ENCODE peak calls at places on chromosomes 7 and 10, in eight cellular contexts. One of them, this sample, is unnamed.
A peak's percentile ranks its signal among the peaks of the same experiment; 100 is the strongest.

GRCh38 chr10:1515780-1516491 is 221.4 kb downstream of the ADARB2 start:
- DNase-seq in mammary epithelial cell: no peak
- DNase-seq in hepatocyte: no peak
- DNase-seq in PC-3: no peak
- DNase-seq in HCT116: no peak
- DNase-seq in fibroblast of lung: no peak
- DNase-seq in mesendoderm: no peak
- DNase-seq in GM23248: no peak
- DNase-seq in this sample: no peak

GRCh38 chr10:89332718-89333281 is 5.0 kb downstream of the IFIT3 start:
- DNase-seq in mammary epithelial cell: no peak
- DNase-seq in hepatocyte: no peak
- DNase-seq in PC-3: no peak
- DNase-seq in HCT116: no peak
- DNase-seq in fibroblast of lung: no peak
- DNase-seq in mesendoderm: no peak
- DNase-seq in GM23248: peak; percentile 34
- DNase-seq in this sample: no peak

GRCh38 chr10:12434277-12434676 is 84.9 kb downstream of the CAMK1D start:
- DNase-seq in mammary epithelial cell: no peak
- DNase-seq in hepatocyte: no peak
- DNase-seq in PC-3: no peak
- DNase-seq in HCT116: no peak
- DNase-seq in fibroblast of lung: no peak
- DNase-seq in mesendoderm: no peak
- DNase-seq in GM23248: no peak
- DNase-seq in this sample: no peak

GRCh38 chr7:148914208-148914777 is 30.2 kb upstream of the EZH2 start:
- DNase-seq in mammary epithelial cell: peak; percentile 61
- DNase-seq in hepatocyte: peak; percentile 37
- DNase-seq in PC-3: peak; percentile 88
- DNase-seq in HCT116: peak; percentile 71
- DNase-seq in fibroblast of lung: peak; percentile 92
- DNase-seq in mesendoderm: peak; percentile 35
- DNase-seq in GM23248: peak; percentile 68
- DNase-seq in this sample: peak; percentile 80

GRCh38 chr10:43056568-43057011 is 20.3 kb upstream of the RET start:
- DNase-seq in mammary epithelial cell: no peak
- DNase-seq in hepatocyte: no peak
- DNase-seq in PC-3: no peak
- DNase-seq in HCT116: no peak
- DNase-seq in fibroblast of lung: no peak
- DNase-seq in mesendoderm: no peak
- DNase-seq in GM23248: no peak
- DNase-seq in this sample: no peak

GRCh38 chr7:84981038-84981601 is 205.7 kb downstream of the SEMA3D start:
- DNase-seq in mammary epithelial cell: peak; percentile 14
- DNase-seq in hepatocyte: no peak
- DNase-seq in PC-3: no peak
- DNase-seq in HCT116: no peak
- DNase-seq in fibroblast of lung: no peak
- DNase-seq in mesendoderm: no peak
- DNase-seq in GM23248: peak; percentile 15
- DNase-seq in this sample: peak; percentile 14

GRCh38 chr7:47671358-47671757 is 89.4 kb upstream of the TNS3 start:
- DNase-seq in mammary epithelial cell: no peak
- DNase-seq in hepatocyte: no peak
- DNase-seq in PC-3: no peak
- DNase-seq in HCT116: no peak
- DNase-seq in fibroblast of lung: no peak
- DNase-seq in mesendoderm: no peak
- DNase-seq in GM23248: no peak
- DNase-seq in this sample: no peak

GRCh38 chr10:58531084-58531695 is 18.5 kb downstream of the BICC1 start:
- DNase-seq in mammary epithelial cell: peak; percentile 68
- DNase-seq in hepatocyte: peak; percentile 77
- DNase-seq in PC-3: peak; percentile 97
- DNase-seq in HCT116: peak; percentile 57
- DNase-seq in fibroblast of lung: peak; percentile 60
- DNase-seq in mesendoderm: peak; percentile 73
- DNase-seq in GM23248: peak; percentile 79
- DNase-seq in this sample: peak; percentile 52

GRCh38 chr7:2060701-2061100 is 172.0 kb downstream of the MAD1L1 start:
- DNase-seq in mammary epithelial cell: no peak
- DNase-seq in hepatocyte: no peak
- DNase-seq in PC-3: no peak
- DNase-seq in HCT116: no peak
- DNase-seq in fibroblast of lung: peak; percentile 89
- DNase-seq in mesendoderm: no peak
- DNase-seq in GM23248: peak; percentile 22
- DNase-seq in this sample: no peak

GRCh38 chr7:5766321-5766761 is 15.1 kb downstream of the RNF216 start:
- DNase-seq in mammary epithelial cell: no peak
- DNase-seq in hepatocyte: no peak
- DNase-seq in PC-3: peak; percentile 24
- DNase-seq in HCT116: no peak
- DNase-seq in fibroblast of lung: peak; percentile 88
- DNase-seq in mesendoderm: no peak
- DNase-seq in GM23248: peak; percentile 88
- DNase-seq in this sample: no peak

GRCh38 chr10:132802694-132803320 is 16.9 kb upstream of the NKX6-2 start:
- DNase-seq in mammary epithelial cell: no peak
- DNase-seq in hepatocyte: no peak
- DNase-seq in PC-3: no peak
- DNase-seq in HCT116: peak; percentile 8
- DNase-seq in fibroblast of lung: no peak
- DNase-seq in mesendoderm: peak; percentile 65
- DNase-seq in GM23248: no peak
- DNase-seq in this sample: no peak

GRCh38 chr10:85919358-85920022 is 447.1 kb downstream of the GRID1 start:
- DNase-seq in mammary epithelial cell: no peak
- DNase-seq in hepatocyte: no peak
- DNase-seq in PC-3: no peak
- DNase-seq in HCT116: no peak
- DNase-seq in fibroblast of lung: peak; percentile 7
- DNase-seq in mesendoderm: peak; percentile 41
- DNase-seq in GM23248: no peak
- DNase-seq in this sample: no peak

GRCh38 chr7:44969701-44970494 is 8.9 kb downstream of the MYO1G start:
- DNase-seq in mammary epithelial cell: no peak
- DNase-seq in hepatocyte: no peak
- DNase-seq in PC-3: no peak
- DNase-seq in HCT116: no peak
- DNase-seq in fibroblast of lung: no peak
- DNase-seq in mesendoderm: no peak
- DNase-seq in GM23248: no peak
- DNase-seq in this sample: no peak

GRCh38 chr7:27165655-27166474 is 528 bp upstream of the HOXA9 start:
- DNase-seq in mammary epithelial cell: no peak
- DNase-seq in hepatocyte: no peak
- DNase-seq in PC-3: peak; percentile 67
- DNase-seq in HCT116: no peak
- DNase-seq in fibroblast of lung: no peak
- DNase-seq in mesendoderm: no peak
- DNase-seq in GM23248: peak; percentile 65
- DNase-seq in this sample: no peak

GRCh38 chr7:80656029-80656428 is 17.6 kb downstream of the CD36 start:
- DNase-seq in mammary epithelial cell: no peak
- DNase-seq in hepatocyte: no peak
- DNase-seq in PC-3: no peak
- DNase-seq in HCT116: no peak
- DNase-seq in fibroblast of lung: no peak
- DNase-seq in mesendoderm: no peak
- DNase-seq in GM23248: no peak
- DNase-seq in this sample: no peak

GRCh38 chr10:28708921-28709461 is 31.7 kb downstream of the BAMBI start:
- DNase-seq in mammary epithelial cell: no peak
- DNase-seq in hepatocyte: no peak
- DNase-seq in PC-3: no peak
- DNase-seq in HCT116: no peak
- DNase-seq in fibroblast of lung: no peak
- DNase-seq in mesendoderm: no peak
- DNase-seq in GM23248: no peak
- DNase-seq in this sample: no peak

GRCh38 chr10:38157270-38157685 is 63.1 kb downstream of the ZNF37A start:
- DNase-seq in mammary epithelial cell: no peak
- DNase-seq in hepatocyte: no peak
- DNase-seq in PC-3: no peak
- DNase-seq in HCT116: no peak
- DNase-seq in fibroblast of lung: no peak
- DNase-seq in mesendoderm: no peak
- DNase-seq in GM23248: no peak
- DNase-seq in this sample: no peak

GRCh38 chr7:45979275-45980180 is 58.5 kb upstream of the IGFBP3 start:
- DNase-seq in mammary epithelial cell: no peak
- DNase-seq in hepatocyte: no peak
- DNase-seq in PC-3: no peak
- DNase-seq in HCT116: no peak
- DNase-seq in fibroblast of lung: no peak
- DNase-seq in mesendoderm: no peak
- DNase-seq in GM23248: peak; percentile 43
- DNase-seq in this sample: peak; percentile 33

GRCh38 chr10:103855424-103855823 is at the start of gene SH3PXD2A:
- DNase-seq in mammary epithelial cell: no peak
- DNase-seq in hepatocyte: peak; percentile 83
- DNase-seq in PC-3: peak; percentile 38
- DNase-seq in HCT116: no peak
- DNase-seq in fibroblast of lung: peak; percentile 46
- DNase-seq in mesendoderm: peak; percentile 73
- DNase-seq in GM23248: peak; percentile 64
- DNase-seq in this sample: no peak

GRCh38 chr10:29723704-29724103 is 88.9 kb upstream of the SVIL start:
- DNase-seq in mammary epithelial cell: no peak
- DNase-seq in hepatocyte: no peak
- DNase-seq in PC-3: no peak
- DNase-seq in HCT116: no peak
- DNase-seq in fibroblast of lung: no peak
- DNase-seq in mesendoderm: no peak
- DNase-seq in GM23248: no peak
- DNase-seq in this sample: no peak
- H3K79me2 ChIP-seq in mammary epithelial cell: peaks cover 99% of the 10 kb centered on the region
- H3K79me2 ChIP-seq in hepatocyte: peaks cover 91% of the 10 kb centered on the region
- H3K79me2 ChIP-seq in PC-3: peaks cover 95% of the 10 kb centered on the region
- H3K79me2 ChIP-seq in HCT116: peaks cover 87% of the 10 kb centered on the region
- H3K79me2 ChIP-seq in fibroblast of lung: peaks cover 11% of the 10 kb centered on the region
- H3K79me2 ChIP-seq in mesendoderm: peaks cover 22% of the 10 kb centered on the region
- H3K79me2 ChIP-seq in GM23248: no peaks in the 10 kb centered on the region
- H3K79me2 ChIP-seq in this sample: peaks cover 95% of the 10 kb centered on the region

GRCh38 chr7:91140982-91141381 is 123.3 kb upstream of the FZD1 start:
- DNase-seq in mammary epithelial cell: no peak
- DNase-seq in hepatocyte: no peak
- DNase-seq in PC-3: no peak
- DNase-seq in HCT116: no peak
- DNase-seq in fibroblast of lung: no peak
- DNase-seq in mesendoderm: peak; percentile 31
- DNase-seq in GM23248: no peak
- DNase-seq in this sample: no peak
- H3K4me2 ChIP-seq in mammary epithelial cell: no peak overlapping the region
- H3K4me2 ChIP-seq in hepatocyte: no peak overlapping the region
- H3K4me2 ChIP-seq in PC-3: no peak overlapping the region
- H3K4me2 ChIP-seq in HCT116: no peak overlapping the region
- H3K4me2 ChIP-seq in fibroblast of lung: no peak overlapping the region
- H3K4me2 ChIP-seq in mesendoderm: no peak overlapping the region
- H3K4me2 ChIP-seq in GM23248: no peak overlapping the region
- H3K4me2 ChIP-seq in this sample: no peak overlapping the region

DNA sequence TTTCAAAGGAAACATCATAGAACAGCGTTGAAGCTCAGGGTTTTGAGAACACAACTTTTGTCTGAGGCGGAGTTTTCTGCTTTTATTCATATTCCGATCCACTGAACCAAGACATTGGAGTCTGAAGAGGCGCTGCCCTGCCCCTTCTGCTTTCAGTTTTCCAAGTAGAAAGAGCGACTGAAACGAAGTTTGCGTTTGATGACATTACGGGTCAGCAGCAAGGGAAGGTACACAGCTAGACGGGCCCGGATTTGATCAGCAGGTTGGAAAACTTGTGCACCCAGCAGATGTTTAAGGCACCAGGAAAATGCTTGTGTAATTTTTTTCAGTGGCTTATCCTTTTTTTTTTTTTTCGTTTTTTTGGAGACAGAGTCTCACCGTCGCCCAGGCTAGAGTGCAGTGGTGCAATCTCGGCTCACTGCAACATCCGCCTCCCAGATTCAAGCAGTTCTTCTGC is 720 bp downstream of the SUN1 start:
- DNase-seq in mammary epithelial cell: no peak
- DNase-seq in hepatocyte: no peak
- DNase-seq in PC-3: no peak
- DNase-seq in HCT116: no peak
- DNase-seq in fibroblast of lung: no peak
- DNase-seq in mesendoderm: no peak
- DNase-seq in GM23248: no peak
- DNase-seq in this sample: peak; percentile 52
- H3K79me2 ChIP-seq in mammary epithelial cell: peaks cover 80% of the 10 kb centered on the region
- H3K79me2 ChIP-seq in hepatocyte: peaks cover 89% of the 10 kb centered on the region
- H3K79me2 ChIP-seq in PC-3: peaks cover 84% of the 10 kb centered on the region
- H3K79me2 ChIP-seq in HCT116: peaks cover 93% of the 10 kb centered on the region
- H3K79me2 ChIP-seq in fibroblast of lung: peaks cover 90% of the 10 kb centered on the region
- H3K79me2 ChIP-seq in mesendoderm: peaks cover 66% of the 10 kb centered on the region
- H3K79me2 ChIP-seq in GM23248: peaks cover 90% of the 10 kb centered on the region
- H3K79me2 ChIP-seq in this sample: peaks cover 88% of the 10 kb centered on the region

GRCh38 chr10:11397077-11397476 is 214.4 kb downstream of the USP6NL start:
- DNase-seq in mammary epithelial cell: no peak
- DNase-seq in hepatocyte: no peak
- DNase-seq in PC-3: no peak
- DNase-seq in HCT116: no peak
- DNase-seq in fibroblast of lung: no peak
- DNase-seq in mesendoderm: no peak
- DNase-seq in GM23248: no peak
- DNase-seq in this sample: no peak

GRCh38 chr10:11388996-11389395 is 222.5 kb downstream of the USP6NL start:
- DNase-seq in mammary epithelial cell: no peak
- DNase-seq in hepatocyte: no peak
- DNase-seq in PC-3: no peak
- DNase-seq in HCT116: no peak
- DNase-seq in fibroblast of lung: no peak
- DNase-seq in mesendoderm: no peak
- DNase-seq in GM23248: no peak
- DNase-seq in this sample: no peak

GRCh38 chr10:11395581-11396310 is 215.7 kb downstream of the USP6NL start:
- DNase-seq in mammary epithelial cell: no peak
- DNase-seq in hepatocyte: no peak
- DNase-seq in PC-3: no peak
- DNase-seq in HCT116: no peak
- DNase-seq in fibroblast of lung: no peak
- DNase-seq in mesendoderm: no peak
- DNase-seq in GM23248: no peak
- DNase-seq in this sample: no peak

GRCh38 chr10:11396311-11396960 is 215.0 kb downstream of the USP6NL start:
- DNase-seq in mammary epithelial cell: no peak
- DNase-seq in hepatocyte: no peak
- DNase-seq in PC-3: no peak
- DNase-seq in HCT116: no peak
- DNase-seq in fibroblast of lung: no peak
- DNase-seq in mesendoderm: no peak
- DNase-seq in GM23248: no peak
- DNase-seq in this sample: no peak

DNA sequence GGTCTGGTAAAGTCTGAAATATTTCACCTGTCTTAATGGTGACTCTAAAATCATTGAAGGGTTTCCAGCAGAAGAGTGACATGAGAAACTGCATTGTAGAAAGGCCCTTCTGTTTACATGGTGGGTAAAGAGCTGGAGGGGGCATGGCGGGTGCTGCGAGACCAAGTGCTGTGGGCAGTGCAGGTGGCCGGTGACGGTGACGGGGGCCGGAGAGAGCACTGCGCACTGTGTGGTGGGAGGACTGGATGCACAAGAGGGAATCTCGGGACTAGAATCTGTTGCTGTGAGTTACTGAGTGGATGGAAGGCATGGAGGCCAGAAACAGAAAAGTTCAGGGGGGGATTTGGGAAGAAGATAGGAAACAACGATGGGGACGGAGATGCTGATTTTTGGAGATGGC is 218.7 kb downstream of the USP6NL start:
- DNase-seq in mammary epithelial cell: no peak
- DNase-seq in hepatocyte: no peak
- DNase-seq in PC-3: no peak
- DNase-seq in HCT116: no peak
- DNase-seq in fibroblast of lung: no peak
- DNase-seq in mesendoderm: no peak
- DNase-seq in GM23248: no peak
- DNase-seq in this sample: no peak
- H3K4me2 ChIP-seq in mammary epithelial cell: no peak overlapping the region
- H3K4me2 ChIP-seq in hepatocyte: no peak overlapping the region
- H3K4me2 ChIP-seq in PC-3: no peak overlapping the region
- H3K4me2 ChIP-seq in HCT116: no peak overlapping the region
- H3K4me2 ChIP-seq in fibroblast of lung: no peak overlapping the region
- H3K4me2 ChIP-seq in mesendoderm: no peak overlapping the region
- H3K4me2 ChIP-seq in GM23248: no peak overlapping the region
- H3K4me2 ChIP-seq in this sample: no peak overlapping the region